ENCODE peak calls at places on chromosomes 11 and 22, in nine cellular contexts. A is cardiac muscle cell, L is psoas muscle, C is lung, O is WTC11, K is GM23338, E is glutamatergic neuron, S is heart right ventricle, G is neural crest cell. J is an unnamed sample.

GRCh38 chr11:86592659-86593451 is 79.6 kb downstream of the ME3 start:
- DNase-seq in A (peak; percentile 86), L (no peak), C (peak; percentile 81), O (no peak), K (no peak), E (no peak), S (no peak), G (no peak), J (peak; percentile 91)

GRCh38 chr11:2846056-2846455 is 39.5 kb downstream of the CDKN1C start:
- DNase-seq in A (peak; percentile 21), L (no peak), C (no peak), O (no peak), K (peak; percentile 49), E (no peak), S (no peak), G (no peak), J (no peak)

GRCh38 chr11:73265278-73265810 is 6.8 kb upstream of the P2RY6 start:
- DNase-seq in A (no peak), L (no peak), C (no peak), O (no peak), K (no peak), E (no peak), S (no peak), G (no peak), J (no peak)

GRCh38 chr11:15280393-15280792 is 165.7 kb downstream of the INSC start:
- DNase-seq in A (no peak), L (no peak), C (no peak), O (no peak), K (no peak), E (no peak), S (no peak), G (no peak), J (no peak)

GRCh38 chr22:38657248-38657909 is 941 bp downstream of the CBY1 start:
- DNase-seq in A (peak; percentile 17), L (no peak), C (no peak), O (peak; percentile 32), K (peak; percentile 72), E (peak; percentile 42), S (no peak), G (no peak), J (no peak)

GRCh38 chr11:113634940-113635575 is 71.0 kb downstream of the TMPRSS5 start:
- DNase-seq in A (no peak), L (no peak), C (no peak), O (no peak), K (no peak), E (no peak), S (no peak), G (no peak), J (no peak)

GRCh38 chr11:128857341-128857740 is 9.8 kb downstream of the KCNJ1 start:
- DNase-seq in A (no peak), L (no peak), C (no peak), O (no peak), K (no peak), E (no peak), S (no peak), G (no peak), J (no peak)

GRCh38 chr22:23774114-23774921 is 1.7 kb downstream of the MMP11 start:
- DNase-seq in A (no peak), L (no peak), C (no peak), O (no peak), K (no peak), E (no peak), S (no peak), G (no peak), J (no peak)

GRCh38 chr11:35962373-35963138 is 18.7 kb downstream of the LDLRAD3 start:
- DNase-seq in A (peak; percentile 82), L (no peak), C (no peak), O (no peak), K (no peak), E (no peak), S (no peak), G (no peak), J (no peak)

GRCh38 chr11:113817162-113817561 is 37.6 kb downstream of the CLDN25 start:
- DNase-seq in A (no peak), L (no peak), C (no peak), O (no peak), K (no peak), E (no peak), S (no peak), G (no peak), J (no peak)

DNA sequence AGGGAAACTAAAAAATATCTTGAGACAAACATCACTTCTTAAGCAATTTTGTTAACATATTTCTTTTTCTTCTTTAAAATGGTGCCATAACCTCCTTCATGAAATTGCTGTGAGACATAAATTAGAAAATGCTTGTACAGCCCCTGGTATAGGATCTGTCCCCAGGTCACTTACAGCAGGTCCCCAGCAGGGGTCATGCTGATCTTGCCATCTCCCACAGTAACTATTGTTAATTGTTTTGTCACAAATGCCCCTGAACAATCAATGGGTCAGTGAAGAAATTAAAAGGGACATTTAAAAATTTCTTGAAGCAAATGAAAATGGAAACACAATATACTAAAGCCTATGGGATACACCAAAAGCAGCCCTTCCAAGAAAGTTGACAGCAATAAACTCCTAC is 99.8 kb upstream of the OR4B1 start:
- DNase-seq in A (peak; percentile 41), L (no peak), C (no peak), O (peak; percentile 31), K (peak; percentile 59), E (no peak), S (no peak), G (no peak), J (no peak)
- TF ChIP-seq CTCF in A (peak; percentile 58), L (peak; percentile 7), C (no peak), O (no peak), K (peak; percentile 57), E (peak; percentile 65), S (peak; percentile 54), G (peak; percentile 57), J (peak; percentile 55)

DNA sequence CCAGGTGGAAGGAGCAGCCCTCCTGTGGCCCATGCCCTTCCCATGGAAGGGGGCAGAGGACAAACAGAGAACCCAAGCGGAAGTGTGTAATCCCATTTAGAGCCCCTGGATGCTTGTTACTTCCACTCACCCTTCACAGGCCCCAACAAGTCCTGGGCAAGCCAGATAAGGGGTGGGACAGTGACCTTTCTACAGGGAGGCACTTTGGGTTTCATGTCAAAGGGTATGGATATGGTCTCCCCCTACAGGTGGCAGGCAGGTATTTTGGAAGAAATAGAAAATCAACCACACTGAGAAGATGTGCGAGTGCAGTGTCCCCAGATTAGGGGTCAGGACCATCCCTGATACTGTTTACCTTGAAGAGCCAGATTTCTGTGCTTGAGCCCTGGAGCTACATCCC is 11.4 kb downstream of the MPEG1 start:
- DNase-seq in A (no peak), L (no peak), C (no peak), O (peak; percentile 18), K (peak; percentile 51), E (no peak), S (no peak), G (no peak), J (no peak)
- TF ChIP-seq CTCF in A (peak; percentile 23), L (no peak), C (no peak), O (peak; percentile 15), K (peak; percentile 53), E (peak; percentile 23), S (no peak), G (peak; percentile 44), J (peak; percentile 29)

DNA sequence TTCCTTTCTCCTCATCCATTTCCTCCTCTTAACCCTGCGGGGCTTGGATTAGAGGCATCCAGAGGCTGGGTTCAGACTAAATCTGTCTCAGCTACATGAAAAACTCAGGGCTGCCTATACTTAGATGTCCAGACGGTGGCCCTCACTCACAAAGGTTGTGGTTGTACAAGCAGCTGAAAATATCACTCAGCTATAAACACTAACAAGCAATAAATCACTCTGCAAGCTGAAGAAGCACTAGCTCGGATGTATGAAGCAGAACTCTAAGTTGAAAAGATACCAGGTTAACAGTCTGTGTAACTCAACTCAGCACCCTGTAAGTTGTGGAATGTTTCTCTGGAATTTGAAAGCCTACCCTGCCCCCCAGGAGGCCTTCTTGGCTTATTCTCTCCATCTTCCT is 82.9 kb downstream of the EXT2 start:
- DNase-seq in A (peak; percentile 49), L (no peak), C (no peak), O (no peak), K (peak; percentile 61), E (no peak), S (no peak), G (no peak), J (no peak)
- TF ChIP-seq CTCF in A (peak; percentile 14), L (peak; percentile 39), C (no peak), O (no peak), K (no peak), E (no peak), S (no peak), G (no peak), J (no peak)

DNA sequence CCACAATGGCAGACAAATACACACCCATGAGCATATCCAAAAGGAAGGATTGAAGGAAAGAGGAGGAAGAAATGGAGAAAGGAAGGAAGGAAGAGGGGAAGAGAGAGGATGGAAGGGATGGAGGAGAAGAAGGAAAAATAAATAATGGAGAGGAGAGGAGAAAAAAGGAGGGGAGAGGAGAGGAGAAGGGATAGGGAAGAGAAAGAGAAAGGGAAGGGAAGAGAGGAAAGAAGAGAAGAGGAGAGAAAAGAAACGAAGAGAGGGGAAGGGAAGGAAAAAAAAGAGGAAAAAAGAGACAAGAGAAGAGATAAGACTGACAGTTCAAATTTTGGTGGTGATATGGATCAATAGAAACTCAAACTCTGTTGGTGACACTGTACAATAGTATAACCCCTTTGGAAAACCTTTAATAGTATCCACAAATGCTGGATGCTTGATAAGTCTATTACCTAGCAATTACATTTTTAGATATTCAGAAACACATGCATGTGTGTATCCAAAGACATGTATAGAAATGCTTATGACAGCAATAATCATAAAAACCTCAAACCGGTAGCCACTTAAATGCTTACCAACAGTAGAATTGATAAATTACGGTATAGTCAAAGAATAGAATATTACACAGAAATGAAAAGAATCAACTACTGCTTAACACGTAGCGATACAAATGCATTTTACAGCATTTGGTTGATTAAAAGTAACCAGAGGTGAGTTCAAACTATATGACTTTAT is 1.2 kb upstream of the HBD start:
- DNase-seq in A (no peak), L (no peak), C (no peak), O (no peak), K (no peak), E (no peak), S (no peak), G (no peak), J (no peak)
- TF ChIP-seq CTCF in A (no peak), L (no peak), C (no peak), O (no peak), K (no peak), E (no peak), S (no peak), G (no peak), J (no peak)

DNA sequence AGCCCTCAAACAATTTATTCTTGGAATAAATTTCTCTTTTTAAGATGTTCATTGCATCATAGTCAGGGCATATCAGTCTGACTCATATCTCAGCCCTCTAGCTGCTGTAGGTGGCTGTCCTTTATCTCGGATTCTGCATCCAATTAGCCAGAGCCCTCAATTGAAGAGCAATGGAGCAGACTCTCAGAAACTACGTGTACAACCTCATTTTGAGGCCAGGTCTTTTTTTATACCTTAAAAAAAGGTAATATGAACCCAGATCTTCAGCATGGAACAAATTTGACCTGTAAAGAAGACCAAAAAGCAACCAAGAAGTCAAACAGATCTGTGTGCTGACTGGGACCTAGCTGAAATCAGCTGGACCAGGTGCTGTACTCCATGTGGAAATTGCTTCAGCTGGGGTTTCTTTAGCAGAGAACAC is 8.7 kb downstream of the OR52A5 start:
- DNase-seq in A (no peak), L (no peak), C (no peak), O (no peak), K (no peak), E (no peak), S (no peak), G (no peak), J (no peak)
- TF ChIP-seq CTCF in A (no peak), L (no peak), C (no peak), O (no peak), K (no peak), E (no peak), S (no peak), G (no peak), J (no peak)

GRCh38 chr22:34414467-34415440 is 494.5 kb upstream of the LARGE1 start:
- DNase-seq in A (peak; percentile 1), L (no peak), C (peak; percentile 30), O (peak; percentile 80), K (peak; percentile 98), E (peak; percentile 62), S (no peak), G (peak; percentile 72), J (peak; percentile 60)
- TF ChIP-seq CTCF in A (no peak), L (no peak), C (peak; percentile 16), O (peak; percentile 83), K (peak; percentile 97), E (peak; percentile 78), S (peak; percentile 52), G (peak; percentile 94), J (peak; percentile 89)